ENCODE peak calls at places on chromosomes 12 and 14, in six cellular contexts. R, C, E, Z, Y and O are unnamed samples.
A peak's percentile ranks its signal among the peaks of the same experiment; 100 is the strongest.

GRCh38 chr14:101579372-101580080 is 18.2 kb downstream of the DIO3 start:
- DNase-seq in Z (no peak), R (no peak), E (no peak), Y (no peak), C (no peak), O (no peak)

GRCh38 chr12:57241556-57242310 is 9.3 kb downstream of the STAC3 start:
- DNase-seq in E (no peak), R (no peak), Z (no peak), Y (no peak), C (no peak), O (peak; percentile 57)

GRCh38 chr12:123453165-123453564 is 4.8 kb upstream of the SNRNP35 start:
- DNase-seq in E (no peak), Z (no peak), Y (no peak), C (no peak), R (no peak), O (no peak)

GRCh38 chr12:12723681-12724420 is 6.7 kb downstream of the CDKN1B start:
- DNase-seq in C (no peak), E (no peak), Z (peak; percentile 25), Y (no peak), R (peak; percentile 33), O (peak; percentile 76)

GRCh38 chr14:61281911-61282310 is 773 bp upstream of the TMEM30B start:
- DNase-seq in Z (no peak), E (no peak), C (no peak), Y (no peak), R (no peak), O (no peak)

GRCh38 chr14:76491172-76491930 is 115.4 kb downstream of the ESRRB start:
- DNase-seq in C (no peak), E (no peak), Y (no peak), R (no peak), Z (no peak), O (no peak)

GRCh38 chr12:55728932-55729591 is at the start of gene CD63:
- DNase-seq in C (peak; percentile 56), E (peak; percentile 96), R (peak; percentile 84), Y (no peak), Z (peak; percentile 88), O (peak; percentile 93)

GRCh38 chr14:80927385-80927989 is 14.1 kb downstream of the CEP128 start:
- DNase-seq in C (no peak), Y (no peak), Z (no peak), E (peak; percentile 7), R (no peak), O (no peak)

GRCh38 chr12:93094988-93095737 is 166.1 kb upstream of the EEA1 start:
- DNase-seq in Y (peak; percentile 70), E (peak; percentile 32), R (no peak), Z (no peak), C (no peak), O (no peak)

GRCh38 chr12:9133243-9133938 is 17.7 kb upstream of the A2M start:
- DNase-seq in R (no peak), Y (no peak), C (no peak), E (no peak), Z (no peak), O (no peak)

GRCh38 chr14:67572608-67573007 is 27.5 kb downstream of the PIGH start:
- DNase-seq in Y (no peak), R (no peak), C (no peak), Z (no peak), E (no peak), O (no peak)

DNA sequence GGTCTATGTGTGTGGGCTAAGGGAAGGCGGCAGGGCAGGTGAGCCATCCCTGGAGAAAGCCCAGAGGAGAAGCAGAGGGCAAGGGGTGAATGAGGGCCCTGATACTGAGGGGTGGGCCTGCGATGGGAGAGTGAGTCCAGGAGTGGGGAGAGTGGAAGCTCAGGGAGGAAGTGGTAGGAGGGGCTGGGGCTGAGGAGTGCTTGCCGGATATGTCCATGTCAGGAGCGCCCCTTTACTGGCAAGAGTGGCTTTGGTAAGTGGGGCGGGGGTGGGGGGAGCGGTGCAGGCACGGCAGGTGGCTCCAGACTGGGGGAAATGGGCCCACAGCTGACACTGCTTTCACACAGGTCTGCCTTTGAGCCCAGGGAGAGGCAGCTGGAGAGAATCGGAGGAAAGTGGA is 86.3 kb upstream of the GPR68 start:
- DNase-seq in C (no peak), Z (no peak), E (no peak), R (no peak), Y (no peak), O (no peak)
- TF ChIP-seq SMC3 in C (no peak), Z (no peak), E (no peak), R (no peak), Y (no peak), O (no peak)

DNA sequence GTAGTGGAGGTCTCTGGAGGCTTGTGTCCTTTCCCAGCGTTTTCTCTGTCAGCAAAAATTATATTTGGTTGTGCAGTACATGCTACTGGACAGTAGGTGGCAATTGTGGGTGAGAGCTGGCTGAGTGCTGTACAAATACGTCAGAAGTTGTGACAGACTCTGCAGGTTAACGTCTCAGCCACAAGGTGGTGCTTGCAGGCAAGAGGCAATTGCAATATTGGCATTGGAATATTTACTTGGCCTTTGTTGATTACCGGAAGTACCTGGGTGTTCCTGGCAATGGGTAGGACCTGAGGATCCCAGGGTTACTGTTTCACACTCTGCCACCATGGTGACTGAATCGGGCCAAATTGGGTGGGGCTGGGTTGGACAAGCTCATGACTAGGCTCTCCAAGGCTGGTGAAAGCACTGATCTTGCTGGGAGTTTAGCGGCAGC is 333.9 kb upstream of the LMO3 start:
- DNase-seq in E (peak; percentile 44), C (peak; percentile 80), Z (peak; percentile 8), R (peak; percentile 94), Y (peak; percentile 26), O (peak; percentile 36)
- TF ChIP-seq USF2 in E (no peak), C (no peak), Z (no peak), R (no peak), Y (no peak), O (no peak)

GRCh38 chr14:75220097-75220496 is 43.7 kb upstream of the TMED10 start:
- DNase-seq in C (no peak), Z (no peak), R (no peak), E (no peak), Y (no peak), O (no peak)

GRCh38 chr14:75224561-75224960 is 48.1 kb upstream of the TMED10 start:
- DNase-seq in Y (no peak), Z (peak; percentile 63), R (no peak), E (no peak), C (no peak), O (no peak)

GRCh38 chr14:75223664-75224154 is 47.3 kb upstream of the TMED10 start:
- DNase-seq in R (no peak), Z (peak; percentile 58), C (no peak), Y (peak; percentile 75), E (no peak), O (no peak)

GRCh38 chr14:75221797-75222196 is 45.4 kb upstream of the TMED10 start:
- DNase-seq in C (no peak), R (no peak), E (no peak), Z (no peak), Y (no peak), O (no peak)

DNA sequence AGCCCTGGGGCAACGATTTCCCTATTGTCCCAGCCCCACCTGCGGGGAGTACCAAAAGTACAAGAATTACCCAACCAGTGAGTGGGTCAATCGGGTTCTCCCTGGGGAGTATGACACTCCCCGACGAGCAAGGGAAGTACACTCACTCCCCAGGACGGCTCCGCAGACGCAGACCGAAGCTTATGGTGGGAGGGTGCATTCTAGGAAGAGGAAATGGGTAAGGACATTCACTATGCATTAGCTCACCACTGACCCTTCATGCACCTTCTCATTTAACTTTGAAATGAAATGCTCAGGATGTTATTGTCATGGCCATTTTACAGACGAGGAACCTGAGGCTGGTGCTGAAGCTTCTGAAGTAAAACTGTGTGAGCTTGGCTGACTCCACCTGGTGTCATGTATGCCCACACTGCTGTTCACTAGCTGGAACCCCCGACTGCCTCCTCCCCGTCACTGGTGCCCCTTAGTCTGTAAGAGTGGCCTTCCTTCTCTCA is 45.8 kb upstream of the TMED10 start:
- DNase-seq in Z (peak; percentile 92), R (no peak), E (no peak), Y (peak; percentile 53), C (no peak), O (no peak)
- TF ChIP-seq SMC3 in Z (peak; percentile 12), R (no peak), E (no peak), Y (no peak), C (no peak), O (no peak)

GRCh38 chr14:68726093-68726695 is 66.7 kb downstream of the ZFP36L1 start:
- DNase-seq in Z (no peak), Y (no peak), R (no peak), E (no peak), C (no peak), O (no peak)
- TF ChIP-seq USF2 in Z (no peak), Y (no peak), R (no peak), E (no peak), C (no peak), O (no peak)

DNA sequence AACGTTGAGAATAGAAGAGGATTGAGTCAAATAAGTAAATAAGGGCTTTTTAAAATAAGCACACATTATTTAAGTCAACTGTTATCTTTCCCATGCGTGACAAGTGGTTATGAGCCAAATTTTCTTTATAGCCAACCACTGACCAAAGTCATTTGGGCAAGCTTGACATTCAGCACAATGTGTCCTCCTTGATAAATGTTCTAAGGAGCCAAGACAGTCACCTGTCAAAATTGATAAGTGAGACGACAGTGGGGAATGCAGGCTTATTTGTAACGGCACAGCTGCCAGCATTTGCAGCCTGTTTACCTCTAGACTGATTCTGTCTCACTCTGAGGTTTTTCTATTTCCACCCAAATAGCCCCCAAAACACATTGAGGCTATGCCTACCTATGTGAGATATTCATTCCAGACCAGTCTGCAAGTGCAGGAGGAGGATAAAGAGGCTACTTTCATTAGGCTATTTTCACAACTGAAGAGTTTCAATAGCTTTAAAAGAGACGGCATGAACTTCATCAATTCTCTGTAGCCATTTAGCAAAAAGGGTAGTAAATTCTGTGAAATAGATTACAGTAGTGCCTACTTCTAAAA is 339.5 kb downstream of the PDZRN4 start:
- DNase-seq in Z (no peak), R (no peak), C (no peak), E (no peak), Y (no peak), O (no peak)
- TF ChIP-seq SMC3 in Z (no peak), R (no peak), C (no peak), E (no peak), Y (no peak), O (no peak)

GRCh38 chr14:92591346-92591745 is 77.8 kb downstream of the RIN3 start:
- DNase-seq in R (no peak), E (no peak), C (no peak), Z (no peak), Y (no peak), O (no peak)

GRCh38 chr14:92596328-92596943 is 82.9 kb downstream of the RIN3 start:
- DNase-seq in E (no peak), Y (no peak), Z (no peak), R (no peak), C (no peak), O (no peak)

GRCh38 chr14:92597873-92598548 is 84.4 kb downstream of the RIN3 start:
- DNase-seq in R (no peak), E (no peak), C (no peak), Y (no peak), Z (no peak), O (no peak)

GRCh38 chr14:92598549-92598905 is 84.9 kb downstream of the RIN3 start:
- DNase-seq in Y (no peak), Z (no peak), R (no peak), C (no peak), E (no peak), O (no peak)

GRCh38 chr14:92595267-92595666 is 81.7 kb downstream of the RIN3 start:
- DNase-seq in C (no peak), Z (no peak), Y (no peak), R (no peak), E (no peak), O (no peak)
- TF ChIP-seq USF2 in C (no peak), Z (no peak), Y (no peak), R (no peak), E (no peak), O (no peak)

GRCh38 chr12:128644664-128645296 is 179.0 kb downstream of the SLC15A4 start:
- DNase-seq in R (peak; percentile 25), Z (no peak), E (peak; percentile 61), C (peak; percentile 3), Y (no peak), O (peak; percentile 30)
- TF ChIP-seq SMC3 in R (no peak), Z (no peak), E (peak; percentile 58), C (peak; percentile 39), Y (peak; percentile 72), O (no peak)